ENCODE peak calls at places on chromosomes 4 and X, in six cellular contexts. I is fibroblast of lung, J is hepatocyte, W is endothelial cell of umbilical vein, X is GM23338, F is GM23248. S is an unnamed sample. For H3K36me3, the result is how much of the 10 kb centered on the place peaks cover.

GRCh38 chrX:43822015-43822414 is 60.2 kb downstream of the MAOB start:
- DNase-seq in W (no peak), F (peak), X (no peak), I (peak), J (no peak), S (no peak)

GRCh38 chrX:9912341-9912740 is 54.8 kb upstream of the CLDN34 start:
- DNase-seq in I (peak), W (no peak), F (peak), X (peak), J (no peak), S (no peak)

GRCh38 chr4:159016527-159017137 is 86.2 kb upstream of the RAPGEF2 start:
- DNase-seq in W (no peak), J (peak), F (no peak), X (peak), I (peak), S (no peak)

GRCh38 chrX:119145241-119145653 is 17.6 kb upstream of the KIAA1210 start:
- DNase-seq in X (peak), F (peak), J (peak), W (no peak), I (no peak), S (peak)

GRCh38 chr4:128570380-128570779 is 239.1 kb upstream of the JADE1 start:
- DNase-seq in W (peak), J (no peak), X (no peak), I (no peak), F (peak), S (no peak)

GRCh38 chr4:185086053-185086452 is 57.0 kb upstream of the SLC25A4 start:
- DNase-seq in J (no peak), F (peak), X (peak), W (no peak), I (no peak), S (no peak)

GRCh38 chrX:110944793-110945466 is 149.3 kb upstream of the CHRDL1 start:
- DNase-seq in W (no peak), I (peak), X (peak), F (no peak), J (no peak), S (no peak)

GRCh38 chrX:63809158-63809557 is 24.1 kb upstream of the ARHGEF9 start:
- DNase-seq in J (no peak), W (no peak), F (no peak), I (no peak), X (no peak), S (no peak)

GRCh38 chr4:138428611-138429010 is 186.5 kb upstream of the SLC7A11 start:
- DNase-seq in X (no peak), I (no peak), F (no peak), J (no peak), W (no peak), S (no peak)

GRCh38 chrX:84223261-84223660 is 35.3 kb upstream of the RPS6KA6 start:
- DNase-seq in W (no peak), F (no peak), I (no peak), J (no peak), X (no peak), S (no peak)

GRCh38 chr4:169243808-169244207 is 26.9 kb downstream of the SH3RF1 start:
- DNase-seq in J (no peak), F (peak), W (peak), I (peak), X (no peak), S (peak)

GRCh38 chrX:48996969-48997368 is 5.1 kb downstream of the GRIPAP1 start:
- DNase-seq in I (no peak), X (peak), F (no peak), J (no peak), W (peak), S (peak)

GRCh38 chrX:103780701-103781402 is 4.2 kb downstream of the PLP1 start:
- DNase-seq in J (no peak), W (no peak), I (no peak), X (no peak), F (no peak), S (no peak)

GRCh38 chr4:167210166-167210565 is 24.1 kb downstream of the SPOCK3 start:
- DNase-seq in F (no peak), J (no peak), X (no peak), W (no peak), I (no peak), S (no peak)

GRCh38 chr4:186651181-186651603 is 72.5 kb downstream of the FAT1 start:
- DNase-seq in F (no peak), W (no peak), I (peak), X (no peak), J (no peak), S (no peak)

GRCh38 chrX:119726900-119727555 is 31.4 kb upstream of the SOWAHD start:
- DNase-seq in F (peak), X (no peak), J (no peak), I (peak), W (no peak), S (no peak)

GRCh38 chr4:166421556-166422156 is 548.6 kb downstream of the TLL1 start:
- DNase-seq in I (peak), W (no peak), F (peak), X (peak), J (no peak), S (peak)

GRCh38 chr4:53014881-53015280 is 152.8 kb downstream of the RASL11B start:
- DNase-seq in F (peak), J (no peak), X (no peak), I (peak), W (no peak), S (no peak)

GRCh38 chrX:28880136-28880535 is 292.9 kb downstream of the IL1RAPL1 start:
- DNase-seq in W (no peak), J (no peak), F (no peak), X (peak), I (peak), S (no peak)

GRCh38 chr4:132195181-132195580 is 953.9 kb upstream of the PCDH10 start:
- DNase-seq in W (no peak), J (no peak), I (peak), F (no peak), X (no peak), S (no peak)

GRCh38 chrX:63934160-63934559 is 149.1 kb upstream of the ARHGEF9 start:
- DNase-seq in J (no peak), W (no peak), X (peak), I (no peak), F (no peak), S (no peak)

GRCh38 chrX:40049084-40049641 is 48.6 kb downstream of the BCOR start:
- DNase-seq in X (no peak), W (no peak), I (no peak), F (no peak), J (no peak), S (no peak)

GRCh38 chr4:54226399-54227260 is 2.5 kb upstream of the PDGFRA start:
- DNase-seq in F (peak), I (peak), J (peak), X (peak), W (no peak), S (peak)

GRCh38 chrX:71578253-71579135 is at the start of gene GCNA:
- DNase-seq in W (no peak), X (no peak), I (no peak), F (no peak), J (no peak), S (no peak)

GRCh38 chr4:106369456-106370060 is 980 bp upstream of the GIMD1 start:
- DNase-seq in I (peak), X (peak), W (peak), J (peak), F (peak), S (no peak)

GRCh38 chr4:92091335-92091734 is 212.4 kb upstream of the GRID2 start:
- DNase-seq in F (peak), J (no peak), X (peak), I (no peak), W (no peak), S (no peak)

GRCh38 chrX:40314070-40314469 is 216.3 kb upstream of the BCOR start:
- DNase-seq in X (peak), W (no peak), J (no peak), F (no peak), I (no peak), S (no peak)

GRCh38 chr4:164977243-164978164 is at the start of gene TRIM61:
- DNase-seq in J (no peak), I (peak), W (no peak), F (no peak), X (no peak), S (peak)

GRCh38 chr4:154516320-154516719 is 24.7 kb upstream of the DCHS2 start:
- DNase-seq in W (no peak), I (no peak), J (no peak), X (no peak), F (no peak), S (no peak)

GRCh38 chr4:155603360-155603891 is 63.2 kb upstream of the GUCY1A1 start:
- DNase-seq in X (no peak), J (no peak), W (no peak), F (no peak), I (peak), S (no peak)

GRCh38 chrX:140572724-140573123 is 67.9 kb upstream of the SOX3 start:
- DNase-seq in I (peak), J (peak), F (peak), W (no peak), X (peak), S (peak)

GRCh38 chrX:136210806-136211205 is 40.4 kb downstream of the MAP7D3 start:
- DNase-seq in X (no peak), I (no peak), F (no peak), W (no peak), J (no peak), S (peak)

GRCh38 chrX:24506082-24506481 is 41.0 kb downstream of the PDK3 start:
- DNase-seq in X (no peak), I (peak), W (no peak), J (peak), F (peak), S (peak)

GRCh38 chr4:27911047-27911446 is 1050.4 kb downstream of the STIM2 start:
- DNase-seq in I (no peak), X (no peak), W (no peak), J (no peak), F (no peak), S (no peak)

GRCh38 chr4:95638920-95639501 is 90.2 kb upstream of the UNC5C start:
- DNase-seq in J (no peak), W (no peak), X (no peak), I (peak), F (no peak), S (peak)

GRCh38 chr4:107825072-107825789 is 499 bp downstream of the SGMS2 start:
- DNase-seq in I (peak), J (peak), F (peak), X (peak), W (peak), S (peak)

GRCh38 chrX:107537815-107538214 is 88.4 kb downstream of the FRMPD3 start:
- DNase-seq in J (peak), X (peak), F (peak), I (peak), W (peak), S (no peak)

GRCh38 chr4:14264437-14264836 is 636.9 kb upstream of the BOD1L1 start:
- DNase-seq in W (no peak), I (no peak), J (peak), X (peak), F (peak), S (no peak)

GRCh38 chrX:142089193-142089592 is 115.9 kb downstream of the MAGEC2 start:
- DNase-seq in I (peak), X (peak), J (peak), W (peak), F (peak), S (no peak)

GRCh38 chr4:132824721-132825120 is 324.4 kb upstream of the PCDH10 start:
- DNase-seq in F (no peak), X (no peak), W (no peak), I (no peak), J (no peak), S (no peak)

DNA sequence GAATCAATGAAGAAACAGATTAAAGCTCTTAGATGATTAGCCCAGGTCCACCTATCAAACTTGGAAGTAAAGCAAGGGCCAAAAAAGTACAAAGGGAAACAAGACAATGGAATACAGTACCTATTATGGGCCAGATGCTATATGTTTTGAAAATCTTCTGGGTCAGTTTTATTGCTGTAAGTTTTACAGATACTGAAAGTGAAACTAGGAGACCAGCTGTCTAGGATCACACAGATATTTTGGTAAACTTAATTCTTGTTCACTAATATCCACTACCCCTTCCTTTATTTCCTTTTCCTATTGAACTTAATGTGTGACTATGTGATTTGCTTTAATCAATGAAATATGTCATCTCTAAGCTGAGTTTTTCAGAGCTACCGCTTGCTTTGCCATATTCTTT is 505.4 kb upstream of the PITX2 start:
- DNase-seq in I (no peak), J (no peak), W (peak), X (no peak), F (peak), S (no peak)
- H3K4me2 ChIP-seq in I (no peak), J (peak), W (no peak), X (no peak), F (peak), S (peak)

DNA sequence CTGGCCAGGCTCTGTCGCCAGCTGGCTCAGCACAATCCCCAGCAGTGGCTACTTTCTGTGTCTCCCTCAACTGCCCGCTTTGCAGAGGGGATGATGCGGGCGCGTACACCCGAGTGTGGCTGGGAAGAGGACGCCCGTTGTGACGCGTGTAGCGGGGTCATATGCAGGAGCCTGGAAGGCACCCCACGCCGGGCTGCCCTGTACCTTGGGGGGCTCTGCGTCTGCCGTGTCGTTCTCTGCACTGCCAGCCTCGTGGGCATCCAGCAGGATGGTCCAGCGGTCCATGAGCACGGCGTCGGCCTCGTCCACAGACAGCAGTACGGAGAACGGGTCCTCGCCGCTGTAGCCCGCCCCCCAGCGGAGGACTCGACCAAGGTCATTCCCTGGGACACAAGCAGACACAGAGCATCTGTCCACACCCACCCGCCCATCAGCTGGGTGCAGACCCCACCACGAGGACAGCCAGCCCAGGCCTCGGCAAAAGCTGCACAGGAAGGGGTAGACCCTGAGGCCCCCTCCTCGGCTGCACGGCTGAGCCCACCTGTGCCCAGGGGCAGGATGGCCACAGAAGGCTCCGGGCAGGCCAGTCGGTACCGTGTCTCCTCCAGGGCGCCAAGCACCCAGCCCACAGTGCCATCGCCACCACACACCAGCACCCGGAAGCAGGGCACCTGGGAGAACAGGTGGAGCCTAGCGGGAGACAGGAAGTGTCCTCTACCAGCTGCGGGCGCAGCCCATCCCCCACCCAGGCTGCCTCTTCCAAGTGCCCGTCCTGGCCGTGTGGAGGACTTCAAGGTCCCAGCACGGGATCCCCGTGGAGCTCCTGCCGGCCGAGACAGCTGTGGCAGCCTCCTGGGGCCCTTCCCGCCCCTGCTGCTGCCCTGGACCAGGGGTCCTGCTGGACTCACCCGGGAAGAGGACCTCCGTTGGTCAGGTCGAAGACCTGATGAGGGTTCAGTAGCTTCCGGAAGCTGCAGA is 10.8 kb downstream of the DGKQ start:
- DNase-seq in W (no peak), F (no peak), J (no peak), X (no peak), I (no peak), S (peak)
- H3K36me3 ChIP-seq in W (under half), F (under half), J (under half), X (under half), I (under half), S (under half)

DNA sequence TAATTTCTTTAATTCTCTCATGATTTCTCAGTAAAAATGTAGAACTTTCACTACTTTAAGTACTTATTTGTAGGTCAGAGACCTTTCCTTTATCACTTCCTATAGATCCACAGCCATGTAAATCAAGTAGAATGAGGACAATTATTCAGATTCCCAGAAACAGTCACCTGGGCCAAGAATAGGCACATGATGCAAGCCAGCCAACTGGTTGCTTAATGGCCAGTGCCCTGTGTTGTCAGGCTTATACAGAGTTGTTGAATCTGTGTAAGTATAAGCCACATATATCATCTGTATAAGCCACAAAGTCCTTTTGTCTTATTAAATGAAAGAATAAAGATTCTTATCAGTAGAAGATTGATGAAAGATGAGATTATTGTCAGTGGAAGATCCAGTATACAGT is 5.2 kb downstream of the BANK1 start:
- DNase-seq in F (no peak), W (no peak), I (no peak), J (no peak), X (peak), S (no peak)
- H3K4me2 ChIP-seq in F (no peak), W (no peak), I (no peak), J (no peak), X (no peak), S (no peak)

GRCh38 chr4:56462157-56462556 is 5.3 kb upstream of the SRP72 start:
- DNase-seq in I (no peak), X (peak), J (no peak), F (no peak), W (no peak), S (no peak)
- H3K36me3 ChIP-seq in I (under half), X (half or more), J (under half), F (under half), W (under half), S (half or more)

GRCh38 chr4:36388710-36389109 is 107.3 kb downstream of the DTHD1 start:
- DNase-seq in X (no peak), F (no peak), J (no peak), I (no peak), W (no peak), S (no peak)

GRCh38 chr4:36392049-36392448 is 110.6 kb downstream of the DTHD1 start:
- DNase-seq in J (peak), W (no peak), F (no peak), I (peak), X (no peak), S (no peak)

GRCh38 chr4:36386691-36387090 is 105.3 kb downstream of the DTHD1 start:
- DNase-seq in W (no peak), F (no peak), X (no peak), I (no peak), J (no peak), S (no peak)

GRCh38 chr4:36385951-36386561 is 104.6 kb downstream of the DTHD1 start:
- DNase-seq in J (no peak), X (no peak), F (no peak), I (no peak), W (no peak), S (no peak)
- H3K4me2 ChIP-seq in J (no peak), X (no peak), F (no peak), I (no peak), W (no peak), S (no peak)

GRCh38 chr4:1974836-1975235 is 33.9 kb downstream of the NELFA start:
- DNase-seq in F (no peak), I (no peak), X (no peak), J (no peak), W (no peak), S (peak)

GRCh38 chr4:1975391-1975801 is 33.4 kb downstream of the NELFA start:
- DNase-seq in I (no peak), X (no peak), J (no peak), F (no peak), W (no peak), S (peak)

GRCh38 chr4:1976416-1977352 is 32.1 kb downstream of the NELFA start:
- DNase-seq in X (no peak), J (no peak), W (no peak), F (no peak), I (no peak), S (peak)

GRCh38 chr4:1973661-1974060 is 35.1 kb downstream of the NELFA start:
- DNase-seq in I (no peak), J (no peak), F (no peak), W (no peak), X (no peak), S (peak)

DNA sequence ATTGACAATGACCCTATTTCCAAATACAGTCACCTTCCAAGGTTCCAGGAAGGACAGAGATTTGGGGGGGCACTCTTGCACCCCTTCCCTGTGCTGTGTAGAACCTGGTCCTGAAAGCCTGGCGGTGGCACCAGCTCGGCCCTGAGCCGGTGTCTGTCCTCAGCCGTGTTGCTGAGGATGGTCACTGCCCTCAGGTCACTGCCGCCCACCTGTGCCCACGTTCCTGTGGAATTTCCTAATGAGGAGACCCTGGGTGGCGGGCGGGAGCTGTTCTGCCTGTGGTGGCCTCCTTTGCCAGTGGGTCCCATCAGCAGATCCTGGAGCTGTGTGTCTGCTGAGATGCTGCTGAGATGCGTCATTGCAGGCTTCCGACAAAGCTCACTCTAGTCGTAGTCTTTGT is 32.9 kb downstream of the NELFA start:
- DNase-seq in X (no peak), F (no peak), J (no peak), I (no peak), W (no peak), S (peak)
- H3K36me3 ChIP-seq in X (under half), F (under half), J (under half), I (under half), W (under half), S (half or more)